ENCODE peak calls at places on chromosomes 7 and 10, in seven cellular contexts. V, C, F, O, H, Z and R are unnamed samples. For H3K36me3, the result is how much of the 10 kb centered on the place peaks cover.

GRCh38 chr10:114694735-114695134 is 36.7 kb upstream of the ABLIM1 start:
- DNase-seq in V (no peak), C (no peak), F (no peak), O (no peak), H (peak), Z (peak), R (no peak)

GRCh38 chr7:36283711-36284130 is 105.9 kb upstream of the ANLN start:
- DNase-seq in V (peak), C (no peak), F (peak), O (peak), H (peak), Z (peak), R (peak)

GRCh38 chr7:21690717-21691116 is 147.9 kb downstream of the DNAH11 start:
- DNase-seq in V (no peak), C (no peak), F (no peak), O (no peak), H (no peak), Z (no peak), R (no peak)

GRCh38 chr10:63711866-63712716 is 190.9 kb downstream of the REEP3 start:
- DNase-seq in V (peak), C (peak), F (peak), O (peak), H (peak), Z (no peak), R (peak)

GRCh38 chr7:88835147-88835728 is 39.7 kb upstream of the TEX47 start:
- DNase-seq in V (no peak), C (no peak), F (no peak), O (no peak), H (no peak), Z (no peak), R (no peak)

GRCh38 chr7:158419238-158419785 is 168.3 kb downstream of the PTPRN2 start:
- DNase-seq in V (no peak), C (no peak), F (no peak), O (no peak), H (no peak), Z (peak), R (no peak)

GRCh38 chr10:65377687-65378086 is 1548.1 kb upstream of the LRRTM3 start:
- DNase-seq in V (no peak), C (no peak), F (no peak), O (no peak), H (no peak), Z (no peak), R (no peak)

GRCh38 chr10:12504176-12504575 is 154.8 kb downstream of the CAMK1D start:
- DNase-seq in V (peak), C (no peak), F (no peak), O (no peak), H (no peak), Z (peak), R (no peak)

GRCh38 chr10:110069502-110069982 is 61.8 kb downstream of the ADD3 start:
- DNase-seq in V (no peak), C (no peak), F (no peak), O (no peak), H (no peak), Z (no peak), R (no peak)

GRCh38 chr7:2307690-2308107 is 6.5 kb downstream of the SNX8 start:
- DNase-seq in V (no peak), C (no peak), F (no peak), O (no peak), H (no peak), Z (no peak), R (no peak)

GRCh38 chr10:96670786-96671185 is 49.5 kb downstream of the PIK3AP1 start:
- DNase-seq in V (no peak), C (no peak), F (no peak), O (no peak), H (no peak), Z (peak), R (no peak)

GRCh38 chr10:79446451-79447020 is 1.1 kb upstream of the ZCCHC24 start:
- DNase-seq in V (peak), C (peak), F (peak), O (peak), H (peak), Z (peak), R (peak)

GRCh38 chr7:17638727-17639126 is 301.6 kb downstream of the SNX13 start:
- DNase-seq in V (no peak), C (peak), F (no peak), O (no peak), H (no peak), Z (no peak), R (no peak)

GRCh38 chr10:60769406-60769805 is 8.9 kb upstream of the CDK1 start:
- DNase-seq in V (no peak), C (no peak), F (no peak), O (no peak), H (no peak), Z (no peak), R (no peak)

GRCh38 chr7:34675749-34676374 is 17.8 kb downstream of the NPSR1 start:
- DNase-seq in V (no peak), C (no peak), F (no peak), O (no peak), H (no peak), Z (peak), R (no peak)

GRCh38 chr7:111535142-111535541 is 27.1 kb downstream of the IMMP2L start:
- DNase-seq in V (no peak), C (no peak), F (no peak), O (no peak), H (no peak), Z (no peak), R (no peak)

GRCh38 chr10:104406715-104407517 is 53.3 kb downstream of the CFAP58 start:
- DNase-seq in V (no peak), C (peak), F (no peak), O (no peak), H (no peak), Z (no peak), R (no peak)

GRCh38 chr10:78165617-78166016 is 132.0 kb downstream of the RPS24 start:
- DNase-seq in V (no peak), C (no peak), F (no peak), O (no peak), H (no peak), Z (peak), R (no peak)

GRCh38 chr7:95478139-95479037 is 7.4 kb upstream of the ASB4 start:
- DNase-seq in V (no peak), C (no peak), F (no peak), O (no peak), H (peak), Z (peak), R (no peak)

GRCh38 chr10:98266647-98267046 is 1.3 kb downstream of the LOXL4 start:
- DNase-seq in V (no peak), C (no peak), F (no peak), O (no peak), H (no peak), Z (no peak), R (no peak)

GRCh38 chr10:98267069-98267893 is 713 bp downstream of the LOXL4 start:
- DNase-seq in V (no peak), C (no peak), F (no peak), O (no peak), H (no peak), Z (no peak), R (no peak)

GRCh38 chr10:98264378-98265065 is 3.5 kb downstream of the LOXL4 start:
- DNase-seq in V (peak), C (no peak), F (no peak), O (no peak), H (no peak), Z (peak), R (no peak)

GRCh38 chr10:98267894-98268693 is at the start of gene LOXL4:
- DNase-seq in V (no peak), C (no peak), F (no peak), O (no peak), H (no peak), Z (peak), R (no peak)

GRCh38 chr10:98265403-98266378 is 2.3 kb downstream of the LOXL4 start:
- DNase-seq in V (peak), C (no peak), F (no peak), O (no peak), H (no peak), Z (no peak), R (no peak)
- H3K27ac ChIP-seq in V (no peak), C (no peak), F (no peak), O (peak), H (no peak), Z (peak), R (no peak)

DNA sequence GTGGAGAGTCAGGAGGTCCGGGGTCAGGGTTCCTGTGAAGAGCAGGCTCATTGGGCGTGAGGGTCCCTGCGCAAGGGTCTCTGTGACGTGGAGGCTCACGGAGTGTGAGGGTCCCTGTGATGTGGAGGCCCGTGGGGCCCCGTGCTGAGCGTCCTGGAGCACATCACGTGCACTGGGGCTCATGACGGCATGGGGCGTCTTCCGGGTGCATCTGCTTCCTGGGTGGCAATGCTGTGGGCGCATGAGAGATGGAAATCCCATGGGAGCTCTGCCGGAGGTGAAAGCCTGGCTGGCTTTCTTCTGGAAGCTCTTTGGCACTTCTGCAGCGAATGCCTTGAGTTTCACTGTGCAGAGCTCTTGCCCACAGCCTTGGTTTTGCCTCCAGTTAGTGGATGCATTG is 71.4 kb downstream of the WDR37 start:
- DNase-seq in V (no peak), C (no peak), F (no peak), O (no peak), H (no peak), Z (no peak), R (no peak)
- H3K36me3 ChIP-seq in V (half or more), C (under half), F (under half), O (half or more), H (under half), Z (half or more), R (half or more)

GRCh38 chr7:108004220-108005142 is 1.5 kb upstream of the LAMB1 start:
- DNase-seq in V (no peak), C (no peak), F (no peak), O (no peak), H (no peak), Z (peak), R (no peak)

GRCh38 chr7:108000875-108001758 is 1.8 kb downstream of the LAMB1 start:
- DNase-seq in V (no peak), C (no peak), F (peak), O (peak), H (peak), Z (peak), R (peak)

GRCh38 chr7:108003591-108003935 is 602 bp upstream of the LAMB1 start:
- DNase-seq in V (no peak), C (no peak), F (no peak), O (no peak), H (no peak), Z (no peak), R (no peak)

GRCh38 chr7:108001759-108002725 is 919 bp downstream of the LAMB1 start:
- DNase-seq in V (no peak), C (no peak), F (peak), O (peak), H (peak), Z (no peak), R (peak)

GRCh38 chr7:108002726-108003590 is at the start of gene LAMB1:
- DNase-seq in V (peak), C (peak), F (peak), O (peak), H (peak), Z (peak), R (peak)
- H3K4me3 ChIP-seq in V (peak), C (peak), F (peak), O (peak), H (peak), Z (peak), R (peak)

GRCh38 chr7:100510437-100511239 is 26.9 kb downstream of the NYAP1 start:
- DNase-seq in V (no peak), C (no peak), F (no peak), O (no peak), H (no peak), Z (no peak), R (no peak)

GRCh38 chr7:100513212-100513611 is 25.8 kb upstream of the AGFG2 start:
- DNase-seq in V (no peak), C (no peak), F (no peak), O (no peak), H (no peak), Z (no peak), R (no peak)

GRCh38 chr7:100506356-100506930 is 22.7 kb downstream of the NYAP1 start:
- DNase-seq in V (no peak), C (no peak), F (no peak), O (no peak), H (no peak), Z (peak), R (no peak)

GRCh38 chr7:100504887-100505611 is 21.3 kb downstream of the NYAP1 start:
- DNase-seq in V (no peak), C (no peak), F (no peak), O (no peak), H (no peak), Z (no peak), R (no peak)

GRCh38 chr7:100509213-100509612 is 25.5 kb downstream of the NYAP1 start:
- DNase-seq in V (no peak), C (peak), F (no peak), O (no peak), H (no peak), Z (no peak), R (no peak)
- H3K27ac ChIP-seq in V (no peak), C (peak), F (no peak), O (no peak), H (no peak), Z (no peak), R (no peak)

GRCh38 chr7:130877236-130877635 is 143.2 kb upstream of the KLF14 start:
- DNase-seq in V (no peak), C (no peak), F (no peak), O (no peak), H (no peak), Z (no peak), R (no peak)
- H3K36me3 ChIP-seq in V (half or more), C (under half), F (under half), O (half or more), H (under half), Z (under half), R (half or more)

GRCh38 chr7:106067678-106068077 is 44.4 kb downstream of the SYPL1 start:
- DNase-seq in V (no peak), C (no peak), F (no peak), O (no peak), H (no peak), Z (no peak), R (no peak)

GRCh38 chr7:106064836-106065559 is 47.1 kb downstream of the SYPL1 start:
- DNase-seq in V (peak), C (peak), F (peak), O (peak), H (peak), Z (peak), R (peak)

GRCh38 chr7:106064329-106064728 is 47.8 kb downstream of the SYPL1 start:
- DNase-seq in V (peak), C (no peak), F (no peak), O (no peak), H (no peak), Z (peak), R (no peak)

GRCh38 chr7:106063692-106064091 is 48.4 kb downstream of the SYPL1 start:
- DNase-seq in V (peak), C (no peak), F (no peak), O (no peak), H (no peak), Z (no peak), R (no peak)

DNA sequence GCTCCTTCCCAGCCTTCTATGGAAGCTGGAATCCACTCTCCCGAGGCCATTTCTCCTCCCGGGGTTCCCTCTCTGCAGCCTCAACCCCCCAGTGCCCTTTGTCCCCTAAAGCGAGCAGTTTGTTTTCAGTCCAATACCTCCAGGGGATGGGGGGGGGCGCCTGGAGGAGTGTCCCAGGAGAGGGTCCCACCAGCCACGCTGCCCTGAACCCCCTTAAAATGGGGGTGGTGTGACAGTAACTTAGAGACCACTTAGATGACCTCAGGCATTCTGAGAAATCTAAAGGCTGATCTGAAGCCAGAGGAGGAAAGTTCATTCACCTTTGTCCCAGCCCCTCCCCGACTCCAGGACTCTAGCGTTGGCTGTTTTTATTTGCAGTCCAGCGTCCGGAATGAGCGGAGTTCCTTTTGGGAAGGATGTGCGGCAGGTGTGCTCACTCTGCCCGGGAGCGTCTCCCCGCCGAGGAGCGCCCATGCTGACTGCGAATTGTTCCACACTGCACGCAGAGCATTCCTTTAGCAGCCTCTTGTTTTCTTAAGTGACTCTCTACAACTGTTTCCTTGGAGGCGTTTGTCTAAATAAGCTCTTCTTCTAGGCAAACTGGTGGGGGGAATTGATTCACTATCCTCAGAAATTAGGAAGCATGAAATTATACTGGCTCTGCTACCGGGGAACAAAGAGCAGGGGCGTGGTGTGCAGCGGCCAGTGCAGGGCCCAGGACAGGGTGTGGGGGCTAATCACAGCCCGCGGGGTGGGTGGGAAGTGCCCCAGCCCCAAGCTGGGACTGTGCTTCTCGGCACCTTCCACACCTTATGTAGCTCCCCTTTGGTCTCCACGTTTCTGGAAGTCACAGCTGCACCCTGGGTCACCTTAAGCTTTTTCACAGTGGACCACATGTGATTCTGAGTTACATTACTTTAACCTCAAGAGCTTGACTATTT is 46.3 kb downstream of the SYPL1 start:
- DNase-seq in V (no peak), C (no peak), F (no peak), O (no peak), H (peak), Z (no peak), R (no peak)
- H3K4me3 ChIP-seq in V (peak), C (peak), F (no peak), O (peak), H (peak), Z (no peak), R (peak)

GRCh38 chr7:155948423-155948822 is 136.2 kb upstream of the SHH start:
- DNase-seq in V (peak), C (no peak), F (no peak), O (no peak), H (no peak), Z (peak), R (no peak)

GRCh38 chr7:155948845-155949244 is 136.6 kb upstream of the SHH start:
- DNase-seq in V (peak), C (no peak), F (no peak), O (no peak), H (no peak), Z (peak), R (no peak)

GRCh38 chr7:155951554-155952158 is 139.4 kb upstream of the SHH start:
- DNase-seq in V (peak), C (peak), F (no peak), O (no peak), H (peak), Z (no peak), R (no peak)

GRCh38 chr7:155953501-155953778 is 141.2 kb upstream of the SHH start:
- DNase-seq in V (no peak), C (no peak), F (no peak), O (no peak), H (no peak), Z (peak), R (no peak)

DNA sequence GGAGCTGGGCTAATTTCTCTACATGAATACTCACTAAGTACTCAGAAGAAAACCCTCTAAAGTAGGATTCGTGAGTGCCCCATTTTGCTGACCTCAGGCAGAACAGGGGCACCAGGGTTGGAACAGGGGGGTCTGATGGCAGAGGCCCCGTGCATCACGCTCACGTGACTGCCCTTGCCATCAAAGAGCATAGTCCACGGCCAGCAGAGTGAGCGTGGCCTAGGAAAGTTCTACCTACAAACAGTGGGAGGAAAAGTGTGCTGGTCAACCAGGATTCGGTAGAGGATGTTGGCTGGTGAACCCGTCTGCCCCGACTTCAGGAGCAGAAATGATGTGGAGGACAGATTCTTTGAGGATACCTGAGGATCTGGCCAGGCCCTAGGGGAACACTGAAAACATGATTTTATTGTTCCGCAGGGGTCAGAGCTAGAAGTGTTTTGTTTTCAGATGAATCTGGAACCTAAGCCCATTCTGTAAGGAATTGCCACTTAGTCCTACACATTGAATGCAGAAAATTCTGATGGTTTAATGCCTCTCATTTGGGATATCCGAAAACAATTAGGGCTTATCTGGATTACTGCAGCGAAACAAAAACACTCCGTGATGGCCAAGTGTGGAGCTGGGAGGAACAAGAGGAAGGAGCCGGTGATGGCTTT is 138.8 kb upstream of the SHH start:
- DNase-seq in V (no peak), C (no peak), F (no peak), O (no peak), H (no peak), Z (no peak), R (no peak)
- H3K27ac ChIP-seq in V (no peak), C (no peak), F (no peak), O (no peak), H (no peak), Z (no peak), R (no peak)

GRCh38 chr7:74197449-74198108 is 12.2 kb upstream of the LAT2 start:
- DNase-seq in V (no peak), C (no peak), F (no peak), O (no peak), H (no peak), Z (no peak), R (no peak)

GRCh38 chr7:74193913-74194312 is 15.9 kb upstream of the LAT2 start:
- DNase-seq in V (no peak), C (no peak), F (no peak), O (no peak), H (no peak), Z (no peak), R (no peak)

GRCh38 chr7:74191231-74191630 is 17.1 kb downstream of the EIF4H start:
- DNase-seq in V (no peak), C (no peak), F (no peak), O (no peak), H (no peak), Z (no peak), R (no peak)

GRCh38 chr7:74193054-74193453 is 16.8 kb upstream of the LAT2 start:
- DNase-seq in V (no peak), C (no peak), F (no peak), O (no peak), H (no peak), Z (no peak), R (no peak)

DNA sequence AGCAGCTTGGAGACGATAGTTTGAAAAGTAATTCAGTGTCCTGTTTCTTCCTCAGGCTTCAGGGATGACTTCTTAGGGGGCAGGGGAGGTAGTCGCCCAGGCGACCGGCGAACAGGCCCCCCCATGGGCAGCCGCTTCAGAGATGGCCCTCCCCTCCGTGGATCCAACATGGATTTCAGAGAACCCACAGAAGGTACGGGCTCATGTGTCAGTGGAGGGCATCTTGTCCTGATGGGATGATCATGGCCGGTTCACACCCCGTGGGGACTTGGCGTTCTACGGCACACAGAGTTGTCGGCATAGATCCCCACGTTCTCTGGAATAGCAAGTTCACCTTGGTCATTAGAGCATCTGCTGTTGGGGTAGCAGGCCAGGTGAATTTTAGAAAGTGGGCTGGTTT is 15.1 kb upstream of the LAT2 start:
- DNase-seq in V (no peak), C (no peak), F (no peak), O (no peak), H (no peak), Z (no peak), R (no peak)
- H3K36me3 ChIP-seq in V (half or more), C (under half), F (under half), O (half or more), H (half or more), Z (half or more), R (under half)

GRCh38 chr10:43323245-43323644 is 48.2 kb upstream of the FXYD4 start:
- DNase-seq in V (no peak), C (no peak), F (no peak), O (no peak), H (no peak), Z (no peak), R (no peak)
- H3K4me3 ChIP-seq in V (peak), C (no peak), F (no peak), O (peak), H (no peak), Z (peak), R (peak)